ENCODE peak calls at places on chromosomes 6 and 20, in nine cellular contexts. Z is esophagus muscularis mucosa; G is BE2C; I is lung; R is A549; H is CD8-positive, alpha-beta T cell; L is left ventricle myocardium inferior; J is upper lobe of right lung; O is H9. F is an unnamed sample.
A peak's percentile ranks its signal among the peaks of the same experiment; 100 is the strongest.

GRCh38 chr6:168373389-168373788 is 53.8 kb upstream of the DACT2 start:
- DNase-seq in R (no peak), Z (no peak), I (no peak), H (no peak), J (peak; percentile 25), L (no peak), G (no peak), O (no peak), F (no peak)

GRCh38 chr20:44626278-44626677 is 25.2 kb downstream of the ADA start:
- DNase-seq in R (no peak), G (no peak), Z (no peak), L (no peak), J (no peak), I (no peak), O (no peak), H (no peak), F (no peak)

GRCh38 chr6:88952065-88952704 is 11.2 kb downstream of the RNGTT start:
- DNase-seq in H (no peak), Z (no peak), J (no peak), I (no peak), O (no peak), L (no peak), R (no peak), G (peak; percentile 32), F (no peak)

GRCh38 chr20:8401491-8401890 is 269.4 kb downstream of the PLCB1 start:
- DNase-seq in L (no peak), H (no peak), I (no peak), J (no peak), G (no peak), O (no peak), R (no peak), Z (no peak), F (no peak)

GRCh38 chr6:37134622-37135191 is 35.2 kb upstream of the PIM1 start:
- DNase-seq in H (peak; percentile 18), G (no peak), I (peak; percentile 57), R (peak; percentile 88), J (no peak), O (no peak), Z (no peak), L (no peak), F (no peak)

GRCh38 chr6:16274519-16275229 is 36.3 kb downstream of the GMPR start:
- DNase-seq in L (no peak), Z (no peak), G (no peak), R (no peak), I (no peak), H (no peak), J (no peak), O (no peak), F (no peak)

GRCh38 chr6:166156942-166157341 is 10.7 kb downstream of the TBXT start:
- DNase-seq in I (no peak), J (no peak), G (no peak), Z (no peak), O (no peak), R (peak; percentile 23), H (no peak), L (no peak), F (no peak)

GRCh38 chr6:152635949-152636674 is 1.1 kb downstream of the SYNE1 start:
- DNase-seq in G (no peak), Z (no peak), O (peak; percentile 48), I (no peak), H (peak; percentile 8), J (peak; percentile 66), R (no peak), L (peak; percentile 27), F (peak; percentile 4)

GRCh38 chr20:51854912-51855311 is 52.6 kb upstream of the SALL4 start:
- DNase-seq in I (no peak), G (no peak), L (no peak), O (no peak), Z (no peak), R (no peak), H (no peak), J (no peak), F (no peak)

GRCh38 chr6:42692151-42692911 is 30.1 kb downstream of the PRPH2 start:
- DNase-seq in J (no peak), H (no peak), L (no peak), O (no peak), I (peak; percentile 56), Z (no peak), G (no peak), R (no peak), F (peak; percentile 61)

GRCh38 chr6:134590449-134590848 is 272.5 kb upstream of the SGK1 start:
- DNase-seq in H (no peak), O (no peak), J (no peak), R (no peak), L (no peak), G (no peak), Z (no peak), I (no peak), F (no peak)

GRCh38 chr6:158816329-158816728 is 2.8 kb downstream of the EZR start:
- DNase-seq in L (no peak), I (no peak), G (no peak), O (no peak), J (no peak), H (no peak), R (no peak), Z (no peak), F (no peak)

GRCh38 chr6:75526502-75527127 is 33.0 kb upstream of the FILIP1 start:
- DNase-seq in J (no peak), O (peak; percentile 38), G (peak; percentile 52), H (peak; percentile 45), Z (no peak), R (peak; percentile 21), I (peak; percentile 61), L (no peak), F (peak; percentile 74)

GRCh38 chr6:5846889-5847288 is 159.8 kb downstream of the NRN1 start:
- DNase-seq in G (no peak), H (no peak), Z (no peak), O (no peak), J (no peak), L (no peak), R (no peak), I (no peak), F (no peak)

GRCh38 chr6:5855787-5856186 is 150.9 kb downstream of the NRN1 start:
- DNase-seq in G (no peak), L (no peak), R (no peak), Z (no peak), J (no peak), O (no peak), I (no peak), H (no peak), F (no peak)

GRCh38 chr6:5850848-5851255 is 155.9 kb downstream of the NRN1 start:
- DNase-seq in H (no peak), G (no peak), Z (no peak), R (no peak), O (peak; percentile 92), L (no peak), I (no peak), J (no peak), F (no peak)

GRCh38 chr6:5854900-5855299 is 151.8 kb downstream of the NRN1 start:
- DNase-seq in O (no peak), H (no peak), L (no peak), J (no peak), R (no peak), G (no peak), Z (no peak), I (no peak), F (no peak)

DNA sequence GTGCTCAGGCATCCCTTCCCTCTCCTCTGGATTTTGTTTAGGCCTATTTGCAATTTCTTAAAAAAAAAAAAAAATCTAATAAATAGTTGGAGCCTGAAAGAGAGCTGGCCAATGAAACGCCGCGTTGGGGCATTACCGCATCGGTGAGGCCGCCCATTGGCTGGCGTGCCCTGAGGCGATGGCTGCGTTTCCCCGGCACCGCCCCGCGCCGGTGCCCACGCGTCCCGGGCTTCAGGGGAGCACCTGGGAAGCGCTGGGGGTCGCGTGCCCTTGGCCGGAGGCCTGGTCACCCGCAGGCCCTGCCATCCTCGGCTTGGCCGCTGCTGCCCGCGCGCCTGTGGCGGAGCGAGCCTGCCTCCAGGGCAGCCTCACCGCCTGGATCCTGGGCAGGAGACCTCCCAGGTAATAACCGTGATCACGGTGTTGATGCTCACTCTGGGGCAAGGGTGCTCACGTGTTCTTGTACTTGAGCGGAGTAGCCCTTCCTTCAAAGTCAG is 155.4 kb downstream of the NRN1 start:
- DNase-seq in I (peak; percentile 70), L (peak; percentile 35), J (peak; percentile 87), G (no peak), H (peak; percentile 64), R (peak; percentile 13), Z (no peak), O (peak; percentile 91), F (peak; percentile 26)
- TF ChIP-seq CTCF in I (no peak), L (no peak), J (no peak), G (no peak), H (no peak), R (no peak), Z (no peak), O (no peak), F (no peak)

DNA sequence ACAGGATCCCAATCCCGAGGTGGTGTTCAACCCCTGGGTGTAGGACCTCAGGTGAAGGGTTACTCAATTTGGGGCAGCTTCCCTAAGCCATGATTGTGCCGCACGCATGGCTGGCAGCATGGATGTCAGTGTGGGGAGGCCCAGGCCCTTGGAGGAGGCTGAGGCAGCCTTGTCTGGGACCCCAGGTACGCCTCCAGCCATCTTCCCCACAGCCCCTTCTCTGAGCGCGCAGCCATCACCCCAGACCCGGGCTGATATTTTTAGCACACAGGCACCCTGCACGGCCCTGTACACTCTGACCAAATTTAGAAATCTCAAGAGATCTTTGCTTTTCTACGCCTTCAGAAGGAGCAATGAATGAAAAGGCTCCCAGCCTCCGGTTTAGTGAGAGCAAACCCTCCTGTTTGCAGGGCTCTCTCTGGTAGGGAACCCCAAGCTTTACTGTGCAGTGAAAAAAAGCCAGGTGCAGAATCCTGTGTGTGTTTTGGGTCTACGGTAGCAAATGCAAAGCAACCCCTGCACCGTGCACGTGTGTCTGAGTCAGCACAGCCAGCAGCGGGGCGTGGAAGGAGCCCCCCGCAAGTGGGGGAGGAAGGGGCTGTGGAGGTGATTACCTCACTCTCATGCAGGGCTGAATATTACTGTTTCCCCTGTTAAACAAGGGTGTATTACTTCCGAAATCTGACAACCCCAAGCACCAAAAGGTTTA is 44.3 kb downstream of the CTCFL start:
- DNase-seq in I (no peak), H (peak; percentile 60), L (no peak), G (no peak), Z (no peak), O (no peak), R (no peak), J (peak; percentile 10), F (no peak)
- H3K4me1 ChIP-seq in I (no peaks in the 10 kb centered on the region), H (peaks cover 32% of the 10 kb centered on the region), L (peaks cover 11% of the 10 kb centered on the region), G (no peaks in the 10 kb centered on the region), Z (peaks cover 51% of the 10 kb centered on the region), O (peaks cover 2% of the 10 kb centered on the region), R (no peaks in the 10 kb centered on the region), J (no peaks in the 10 kb centered on the region), F (no peaks in the 10 kb centered on the region)

GRCh38 chr20:36885355-36885754 is 9.4 kb downstream of the TLDC2 start:
- DNase-seq in O (no peak), G (no peak), I (no peak), L (no peak), R (peak; percentile 50), H (no peak), Z (no peak), J (no peak), F (no peak)
- TF ChIP-seq CTCF in O (no peak), G (peak; percentile 19), I (no peak), L (peak; percentile 33), R (peak; percentile 28), H (no peak), Z (peak; percentile 10), J (peak; percentile 23), F (no peak)

DNA sequence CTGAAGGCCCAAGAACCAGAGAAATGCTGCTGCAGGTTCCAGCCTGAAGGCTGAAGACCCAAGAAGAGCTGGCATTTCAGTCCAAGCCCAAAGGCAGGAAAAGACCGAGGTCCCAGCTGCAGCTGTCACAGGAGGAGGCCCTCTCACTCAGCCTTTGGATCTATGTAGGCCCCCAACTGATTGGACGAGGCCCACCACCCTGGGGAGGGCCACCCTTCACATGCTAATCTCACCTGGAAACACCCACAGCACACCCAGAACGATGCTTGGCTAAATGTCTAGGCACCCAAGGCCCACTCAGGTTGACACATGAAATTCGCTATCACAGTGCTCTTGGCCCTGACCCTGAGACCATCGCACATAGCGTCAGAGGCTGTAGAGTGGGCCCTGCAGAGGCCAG is 6.8 kb downstream of the SLCO4A1 start:
- DNase-seq in R (no peak), I (no peak), G (no peak), Z (no peak), J (no peak), L (no peak), H (no peak), O (no peak), F (no peak)
- H3K4me1 ChIP-seq in R (peaks cover 19% of the 10 kb centered on the region), I (no peaks in the 10 kb centered on the region), G (peaks cover 43% of the 10 kb centered on the region), Z (peaks cover 65% of the 10 kb centered on the region), J (peaks cover 23% of the 10 kb centered on the region), L (peaks cover 94% of the 10 kb centered on the region), H (peaks cover 27% of the 10 kb centered on the region), O (no peaks in the 10 kb centered on the region), F (peaks cover 5% of the 10 kb centered on the region)